ENCODE peak calls at places on chromosomes 6 and 20, in four cellular contexts. B is H9, D is fibroblast of lung, N is IMR-90. S is an unnamed sample.

GRCh38 chr6:12147557-12148316 is 135.6 kb downstream of the HIVEP1 start:
- DNase-seq in N (peak), B (no peak), D (peak), S (no peak)

GRCh38 chr6:7939186-7939863 is 28.7 kb upstream of the TXNDC5 start:
- DNase-seq in N (no peak), D (no peak), B (no peak), S (no peak)

GRCh38 chr6:161694995-161695394 is 421.1 kb upstream of the AGPAT4 start:
- DNase-seq in B (peak), D (peak), N (no peak), S (peak)

GRCh38 chr6:90038951-90039653 is 144.8 kb downstream of the GJA10 start:
- DNase-seq in D (no peak), N (peak), B (no peak), S (no peak)

GRCh38 chr6:27582928-27583725 is 110.2 kb upstream of the ZNF184 start:
- DNase-seq in B (peak), D (peak), N (peak), S (no peak)

GRCh38 chr6:11054722-11055121 is 10.6 kb upstream of the ELOVL2 start:
- DNase-seq in B (no peak), N (peak), D (peak), S (no peak)

GRCh38 chr6:144919573-144919972 is 634.4 kb downstream of the UTRN start:
- DNase-seq in D (no peak), N (no peak), B (no peak), S (no peak)

GRCh38 chr20:12575352-12576095 is 433.2 kb upstream of the SPTLC3 start:
- DNase-seq in D (no peak), N (no peak), B (no peak), S (no peak)

GRCh38 chr6:105898286-105898685 is 187.8 kb upstream of the PRDM1 start:
- DNase-seq in N (peak), B (no peak), D (peak), S (peak)

GRCh38 chr6:13362432-13362831 is 34.1 kb upstream of the TBC1D7 start:
- DNase-seq in B (no peak), D (peak), N (peak), S (no peak)

GRCh38 chr6:31660998-31661866 is 654 bp upstream of the C6orf47 start:
- DNase-seq in B (no peak), D (peak), N (peak), S (no peak)

GRCh38 chr6:109121411-109121810 is 26.1 kb downstream of the CEP57L1 start:
- DNase-seq in D (peak), B (no peak), N (no peak), S (no peak)

GRCh38 chr6:166925141-166925996 is 31.0 kb downstream of the RNASET2 start:
- DNase-seq in B (no peak), N (no peak), D (no peak), S (no peak)

GRCh38 chr6:11436508-11437096 is 100.9 kb upstream of the TMEM170B start:
- DNase-seq in D (no peak), B (no peak), N (no peak), S (no peak)

GRCh38 chr6:166775180-166775922 is 148.3 kb upstream of the RPS6KA2 start:
- DNase-seq in N (peak), B (peak), D (peak), S (peak)

GRCh38 chr20:49287555-49288249 is 9.8 kb upstream of the ZNFX1 start:
- DNase-seq in B (no peak), D (peak), N (peak), S (no peak)

GRCh38 chr6:3893487-3893886 is 44.3 kb downstream of the FAM50B start:
- DNase-seq in B (no peak), D (no peak), N (no peak), S (no peak)

GRCh38 chr6:46367365-46367764 is 123.9 kb downstream of the RCAN2 start:
- DNase-seq in N (no peak), D (no peak), B (no peak), S (no peak)

GRCh38 chr6:37624606-37625574 is 72.8 kb downstream of the MDGA1 start:
- DNase-seq in N (no peak), D (peak), B (no peak), S (no peak)

GRCh38 chr6:89749918-89750317 is 69.7 kb downstream of the MDN1 start:
- DNase-seq in D (peak), B (no peak), N (peak), S (no peak)

GRCh38 chr20:53915459-53916172 is 154.8 kb downstream of the BCAS1 start:
- DNase-seq in D (peak), N (peak), B (peak), S (peak)
- H3K9ac ChIP-seq in D (peak), N (peak), B (peak), S (peak)

GRCh38 chr6:168058691-168059551 is 20.1 kb downstream of the FRMD1 start:
- DNase-seq in D (no peak), B (peak), N (no peak), S (peak)
- H3K27ac ChIP-seq in D (no peak), B (no peak), N (no peak), S (no peak)

GRCh38 chr6:87925373-87926060 is 122.1 kb upstream of the SPACA1 start:
- DNase-seq in N (no peak), D (no peak), B (no peak), S (peak)
- H3K9ac ChIP-seq in N (no peak), D (no peak), B (no peak), S (peak)

DNA sequence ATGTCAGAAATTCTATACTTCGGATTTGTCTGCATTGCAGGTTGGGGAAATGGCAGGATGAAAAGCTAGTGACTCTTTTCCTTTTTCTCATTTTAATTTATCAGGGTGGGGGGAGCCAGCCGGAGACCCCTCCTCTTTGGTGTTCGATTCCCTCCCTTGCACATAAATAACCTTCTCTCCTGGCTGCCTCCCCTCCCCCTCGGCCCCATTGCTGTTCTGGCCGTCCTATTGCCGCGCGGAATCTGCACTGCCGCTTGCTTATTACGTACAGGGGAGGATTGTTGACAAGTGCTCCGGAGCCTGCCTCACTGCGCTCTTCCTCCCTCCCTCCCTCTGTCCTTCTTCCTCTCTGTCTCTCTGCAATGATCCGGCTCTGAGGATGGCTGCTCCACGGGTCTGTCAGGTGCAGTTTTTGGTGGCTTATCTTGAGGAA is 154.7 kb downstream of the JARID2 start:
- DNase-seq in B (no peak), N (peak), D (no peak), S (no peak)
- H3K27ac ChIP-seq in B (no peak), N (no peak), D (no peak), S (no peak)

GRCh38 chr6:43766426-43766825 is 3.6 kb upstream of the VEGFA start:
- DNase-seq in N (no peak), B (no peak), D (no peak), S (no peak)
- H3K9ac ChIP-seq in N (no peak), B (no peak), D (no peak), S (no peak)

DNA sequence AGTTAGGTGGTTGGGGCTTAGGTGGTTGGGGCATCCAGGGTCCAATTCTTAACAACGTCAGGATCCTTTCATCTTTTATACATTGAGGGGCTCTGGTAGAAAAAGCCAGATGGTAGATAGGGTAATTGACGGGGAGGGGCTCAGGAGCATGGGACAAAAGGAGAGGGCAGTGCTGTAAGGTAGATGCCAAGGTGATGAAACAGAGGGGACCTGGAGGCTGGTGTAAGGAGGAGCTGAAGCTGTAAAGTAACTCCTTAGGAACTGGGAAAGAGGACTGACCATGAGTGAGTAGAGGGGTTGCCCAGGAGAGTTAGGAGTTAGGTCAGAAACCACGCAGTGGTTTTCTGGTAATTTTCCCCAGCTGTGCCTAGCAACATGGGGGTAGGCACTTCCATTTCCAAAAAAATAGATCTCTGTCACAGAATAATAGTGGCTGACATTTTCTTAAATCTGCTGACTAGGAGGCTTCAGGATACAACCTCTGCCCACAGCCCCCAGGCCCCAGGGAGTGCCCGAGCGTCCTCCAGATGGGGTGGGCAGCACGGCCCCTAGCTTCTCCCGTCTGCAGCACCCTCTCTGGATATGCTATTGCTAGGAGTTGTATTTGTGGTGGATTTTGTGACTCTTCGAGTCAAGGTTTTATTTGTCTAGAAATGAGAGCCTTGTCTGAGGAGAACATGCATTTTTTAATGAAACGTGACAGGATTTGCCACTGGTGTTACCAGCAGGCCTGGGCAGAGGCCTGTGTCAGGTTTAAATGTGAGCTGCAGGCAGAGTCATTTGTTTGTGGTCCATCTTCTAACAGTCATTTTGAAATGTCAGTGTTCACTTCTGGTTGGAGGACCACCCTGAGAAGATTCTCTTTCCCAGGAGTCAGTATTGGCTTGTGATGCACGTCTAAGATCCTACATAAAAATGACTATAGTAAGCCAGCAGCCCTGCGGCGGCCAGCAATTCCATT is 44.6 kb downstream of the TULP4 start:
- DNase-seq in D (no peak), B (no peak), N (no peak), S (no peak)
- H3K27ac ChIP-seq in D (no peak), B (no peak), N (no peak), S (no peak)

GRCh38 chr20:37131486-37131885 is 35.7 kb upstream of the RBL1 start:
- DNase-seq in D (no peak), B (no peak), N (no peak), S (no peak)

GRCh38 chr20:37123441-37123840 is 27.6 kb upstream of the RBL1 start:
- DNase-seq in D (no peak), N (no peak), B (no peak), S (no peak)

GRCh38 chr20:37133952-37134351 is 38.2 kb upstream of the RBL1 start:
- DNase-seq in D (no peak), N (no peak), B (no peak), S (no peak)

DNA sequence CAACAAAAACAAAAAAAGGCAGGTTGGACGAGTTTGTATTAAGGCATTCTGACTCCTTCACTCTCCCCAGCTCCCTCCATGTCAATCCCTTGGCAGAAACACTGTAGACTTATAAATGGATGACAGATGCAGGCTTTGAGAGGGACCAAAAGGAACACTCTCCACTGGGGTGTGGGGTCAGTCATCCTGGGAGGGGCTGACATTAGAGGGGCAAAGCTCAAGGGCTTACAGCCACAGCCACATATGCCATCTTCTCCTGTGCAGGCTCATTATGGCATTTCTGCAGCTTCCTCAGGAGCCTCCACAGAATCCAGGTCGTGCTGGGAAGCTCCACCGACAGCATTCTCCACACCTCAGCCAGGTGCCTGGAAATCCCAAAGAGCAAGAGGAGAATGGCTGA is 33.0 kb upstream of the RBL1 start:
- DNase-seq in N (no peak), B (no peak), D (no peak), S (no peak)
- H3K9ac ChIP-seq in N (no peak), B (no peak), D (no peak), S (no peak)

GRCh38 chr6:169490830-169491229 is 211.0 kb downstream of the WDR27 start:
- DNase-seq in N (peak), B (no peak), D (peak), S (no peak)
- H3K27ac ChIP-seq in N (no peak), B (no peak), D (no peak), S (no peak)

DNA sequence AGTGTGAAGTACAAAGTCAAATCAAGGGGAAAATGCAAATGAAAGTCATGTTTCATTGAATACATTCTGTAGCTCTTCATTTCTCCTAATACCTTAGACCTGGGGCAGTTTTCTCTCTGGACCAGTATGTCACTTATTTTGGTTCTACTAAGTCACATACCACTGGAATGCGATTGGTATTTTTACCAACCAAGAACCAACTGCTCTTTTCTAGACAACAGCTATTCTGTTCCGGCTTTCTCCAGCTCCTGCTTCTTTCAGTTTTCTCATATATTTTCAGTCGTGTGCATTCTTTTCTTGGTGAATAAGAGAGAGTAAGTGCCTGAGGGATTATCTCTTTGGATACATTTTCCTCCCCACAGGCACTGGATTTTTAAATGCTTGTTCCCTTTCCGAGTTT is 39.2 kb upstream of the SPACA1 start:
- DNase-seq in D (peak), N (no peak), B (no peak), S (no peak)
- H3K9ac ChIP-seq in D (no peak), N (no peak), B (no peak), S (no peak)

DNA sequence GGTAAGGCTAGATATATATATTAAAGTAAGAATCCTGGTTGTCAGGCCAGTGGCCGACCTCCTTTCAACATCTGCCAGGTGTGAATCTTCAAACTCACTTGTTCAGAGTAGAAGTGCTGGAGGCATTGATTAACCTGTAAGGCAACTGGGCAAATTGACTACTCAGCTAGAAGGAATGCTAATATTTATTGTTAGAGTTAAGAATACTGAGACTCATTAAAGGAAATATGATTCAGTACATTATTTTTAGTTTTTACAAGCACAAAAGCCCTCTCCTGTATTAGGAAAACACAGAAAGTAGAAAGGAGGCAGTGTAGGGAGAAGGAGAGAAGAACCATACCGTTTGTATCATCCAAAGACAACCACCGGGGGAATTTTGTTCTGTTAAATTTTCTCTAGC is 53.5 kb downstream of the RIPOR2 start:
- DNase-seq in B (no peak), N (peak), D (no peak), S (no peak)
- H3K27ac ChIP-seq in B (no peak), N (peak), D (no peak), S (no peak)